ENCODE peak calls at places on chromosome 17, in five cellular contexts. Z is neuronal stem cell, Y is mesenchymal stem cell, I is H1, N is H9. Q is an unnamed sample.

GRCh38 chr17:16352838-16353701 is at the start of gene CENPV:
- DNase-seq in Z (peak; percentile 53), Y (peak; percentile 45), I (peak; percentile 54), N (peak; percentile 96), Q (peak; percentile 40)

GRCh38 chr17:28925912-28926365 is 23.1 kb upstream of the DHRS13 start:
- DNase-seq in Z (no peak), Y (peak; percentile 93), I (no peak), N (no peak), Q (no peak)

GRCh38 chr17:81976332-81977210 is 858 bp upstream of the ASPSCR1 start:
- DNase-seq in Z (no peak), Y (peak; percentile 18), I (no peak), N (peak; percentile 81), Q (peak; percentile 69)

GRCh38 chr17:21313320-21313719 is 28.8 kb downstream of the MAP2K3 start:
- DNase-seq in Z (no peak), Y (no peak), I (no peak), N (no peak), Q (no peak)

GRCh38 chr17:37568350-37569053 is 40.7 kb downstream of the SYNRG start:
- DNase-seq in Z (no peak), Y (no peak), I (no peak), N (no peak), Q (no peak)

GRCh38 chr17:39666601-39667261 is 1.5 kb upstream of the PNMT start:
- DNase-seq in Z (no peak), Y (no peak), I (no peak), N (no peak), Q (peak; percentile 8)

GRCh38 chr17:13311301-13311700 is 290.4 kb downstream of the HS3ST3A1 start:
- DNase-seq in Z (no peak), Y (peak; percentile 50), I (no peak), N (no peak), Q (peak; percentile 59)

GRCh38 chr17:83145358-83145738 is 65.9 kb downstream of the METRNL start:
- DNase-seq in Z (no peak), Y (no peak), I (no peak), N (no peak), Q (no peak)

GRCh38 chr17:68491864-68492263 is 20.4 kb upstream of the PRKAR1A start:
- DNase-seq in Z (no peak), Y (no peak), I (no peak), N (no peak), Q (no peak)

GRCh38 chr17:62819511-62820221 is 11.6 kb upstream of the MARCHF10 start:
- DNase-seq in Z (peak; percentile 45), Y (peak; percentile 99), I (no peak), N (peak; percentile 63), Q (peak; percentile 94)

GRCh38 chr17:82229686-82230626 is 1.1 kb downstream of the SLC16A3 start:
- DNase-seq in Z (no peak), Y (peak; percentile 50), I (no peak), N (no peak), Q (peak; percentile 36)

GRCh38 chr17:72556944-72557826 is 436.4 kb downstream of the SOX9 start:
- DNase-seq in Z (peak; percentile 69), Y (peak; percentile 68), I (no peak), N (peak; percentile 95), Q (peak; percentile 66)

GRCh38 chr17:31690118-31690517 is 168.9 kb downstream of the COPRS start:
- DNase-seq in Z (no peak), Y (peak; percentile 92), I (no peak), N (no peak), Q (peak; percentile 97)

GRCh38 chr17:14058051-14058450 is 11.3 kb upstream of the COX10 start:
- DNase-seq in Z (no peak), Y (no peak), I (no peak), N (no peak), Q (no peak)

GRCh38 chr17:80213651-80213975 is 6.5 kb downstream of the SGSH start:
- DNase-seq in Z (no peak), Y (no peak), I (no peak), N (no peak), Q (no peak)

GRCh38 chr17:1582374-1582773 is 19.8 kb upstream of the PITPNA start:
- DNase-seq in Z (no peak), Y (no peak), I (no peak), N (no peak), Q (no peak)

DNA sequence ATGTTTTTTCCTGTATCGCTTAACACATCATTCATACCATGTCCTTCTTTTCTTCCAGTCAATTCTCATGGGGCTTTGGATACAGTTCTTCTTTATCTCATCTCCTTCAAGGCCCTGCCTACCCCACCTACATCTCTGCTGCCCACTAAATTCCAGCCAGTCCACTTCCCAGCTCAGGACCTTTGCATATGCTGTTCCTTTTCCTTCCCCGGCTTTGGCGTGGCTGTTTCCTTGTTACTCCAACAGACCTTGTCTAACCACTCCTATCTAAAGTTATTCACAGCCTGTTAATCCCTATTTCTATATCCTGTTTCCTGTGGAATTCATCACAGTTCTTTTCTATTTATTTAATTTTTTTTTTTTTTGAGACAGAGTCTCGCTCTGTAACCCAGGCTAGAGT is 6.6 kb upstream of the STAT3 start:
- DNase-seq in Z (no peak), Y (no peak), I (no peak), N (no peak), Q (no peak)
- H2BK12ac ChIP-seq in Z (no peak overlapping the region), Y (no peak overlapping the region), I (no peak overlapping the region), N (no peak overlapping the region), Q (no peak overlapping the region)

GRCh38 chr17:8681175-8681949 is 50.8 kb upstream of the MYH10 start:
- DNase-seq in Z (no peak), Y (no peak), I (no peak), N (no peak), Q (no peak)
- H2BK12ac ChIP-seq in Z (no peak overlapping the region), Y (no peak overlapping the region), I (no peak overlapping the region), N (no peak overlapping the region), Q (peak overlapping the region; percentile 41)

DNA sequence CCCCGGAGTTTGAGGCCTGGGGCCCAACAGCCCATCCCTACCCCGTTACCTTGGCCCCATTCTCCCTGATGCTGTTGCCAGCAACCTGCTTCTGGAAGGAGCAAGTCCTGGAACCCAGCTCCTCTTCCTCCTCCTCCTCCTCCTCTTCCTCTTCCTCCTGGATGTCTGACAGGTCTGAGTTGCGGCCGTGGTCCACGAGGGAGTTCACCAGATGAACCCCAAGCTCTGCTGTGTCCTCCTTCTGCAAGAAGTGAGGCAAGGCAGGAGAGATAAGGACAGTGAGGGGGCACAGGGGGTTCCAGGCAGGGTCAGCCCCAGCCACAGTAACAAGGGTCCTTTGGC is 18.7 kb downstream of the TSPOAP1 start:
- DNase-seq in Z (no peak), Y (no peak), I (no peak), N (no peak), Q (no peak)
- H2BK12ac ChIP-seq in Z (peak overlapping the region; percentile 41), Y (no peak overlapping the region), I (peak overlapping the region; percentile 50), N (no peak overlapping the region), Q (no peak overlapping the region)

GRCh38 chr17:238964-239259 is 57.5 kb upstream of the DOC2B start:
- DNase-seq in Z (no peak), Y (no peak), I (no peak), N (no peak), Q (no peak)
- H2BK12ac ChIP-seq in Z (no peak overlapping the region), Y (no peak overlapping the region), I (no peak overlapping the region), N (no peak overlapping the region), Q (no peak overlapping the region)

GRCh38 chr17:11742891-11743290 is 144.6 kb downstream of the DNAH9 start:
- DNase-seq in Z (peak; percentile 12), Y (no peak), I (no peak), N (peak; percentile 47), Q (no peak)

GRCh38 chr17:11738151-11738550 is 139.9 kb downstream of the DNAH9 start:
- DNase-seq in Z (no peak), Y (no peak), I (no peak), N (no peak), Q (no peak)

GRCh38 chr17:11737290-11737679 is 139.0 kb downstream of the DNAH9 start:
- DNase-seq in Z (no peak), Y (no peak), I (no peak), N (no peak), Q (no peak)

GRCh38 chr17:11736613-11737289 is 138.5 kb downstream of the DNAH9 start:
- DNase-seq in Z (no peak), Y (no peak), I (no peak), N (no peak), Q (no peak)

GRCh38 chr17:11739848-11740247 is 141.6 kb downstream of the DNAH9 start:
- DNase-seq in Z (no peak), Y (no peak), I (no peak), N (no peak), Q (no peak)
- H2BK12ac ChIP-seq in Z (no peak overlapping the region), Y (no peak overlapping the region), I (no peak overlapping the region), N (no peak overlapping the region), Q (no peak overlapping the region)

GRCh38 chr17:43701318-43701743 is 39.6 kb upstream of the MEOX1 start:
- DNase-seq in Z (no peak), Y (peak; percentile 84), I (no peak), N (no peak), Q (no peak)
- H2BK12ac ChIP-seq in Z (no peak overlapping the region), Y (peak overlapping the region; percentile 29), I (peak overlapping the region; percentile 84), N (no peak overlapping the region), Q (no peak overlapping the region)

DNA sequence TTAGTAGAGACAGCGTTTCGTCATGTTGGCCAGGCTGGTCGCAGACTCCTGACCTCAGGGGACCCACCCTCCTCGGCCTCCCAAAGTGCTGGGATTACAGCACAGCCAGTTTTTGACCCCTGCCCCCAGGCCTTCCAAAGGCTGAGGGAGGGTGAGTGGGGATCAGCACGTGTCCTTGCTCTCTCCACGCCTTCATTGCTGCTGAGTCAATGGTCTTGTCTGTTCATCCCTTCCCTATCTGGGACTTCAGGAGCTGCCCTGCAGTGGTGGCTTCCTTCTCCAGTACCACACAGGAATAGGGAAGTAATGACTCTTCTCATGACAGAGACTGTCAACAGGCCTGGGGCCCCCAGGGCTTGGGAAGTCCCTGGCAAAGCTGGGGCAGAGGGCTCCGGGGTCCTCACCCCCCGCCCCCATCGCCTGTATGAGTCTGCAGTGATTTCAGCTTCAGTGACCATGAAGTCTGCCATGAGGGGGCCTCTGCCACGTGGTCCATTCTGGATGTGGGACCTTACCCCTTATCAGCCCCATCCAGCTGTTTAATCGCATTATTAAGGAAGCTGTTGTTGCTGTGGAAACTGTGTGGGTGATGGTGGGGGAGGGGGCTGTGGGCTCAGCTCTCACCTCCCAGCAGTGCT is 6.1 kb downstream of the ABCC3 start:
- DNase-seq in Z (no peak), Y (peak; percentile 58), I (no peak), N (no peak), Q (peak; percentile 95)
- H2BK12ac ChIP-seq in Z (no peak overlapping the region), Y (peak overlapping the region; percentile 75), I (peak overlapping the region; percentile 80), N (no peak overlapping the region), Q (no peak overlapping the region)

DNA sequence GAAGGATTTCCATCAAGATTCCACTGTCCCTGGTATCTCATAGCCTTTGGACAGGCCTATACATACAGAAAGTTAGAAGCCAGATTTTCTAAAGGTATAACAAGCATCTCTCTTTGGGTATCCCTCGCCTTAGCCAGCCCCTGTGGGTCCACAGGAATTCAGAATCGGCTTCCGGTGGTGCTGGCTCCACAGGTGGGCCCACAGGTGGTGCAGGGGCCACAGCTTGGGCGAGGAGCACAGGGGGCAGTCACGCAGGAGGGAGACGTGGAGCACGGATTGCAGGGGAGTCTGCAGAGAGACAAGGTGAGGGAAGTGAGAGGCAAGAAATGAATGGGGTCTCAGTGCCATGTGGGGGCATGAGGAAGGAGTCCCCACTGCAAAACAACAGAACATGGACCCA is 3.5 kb downstream of the KRT38 start:
- DNase-seq in Z (no peak), Y (no peak), I (no peak), N (no peak), Q (no peak)
- H2BK12ac ChIP-seq in Z (no peak overlapping the region), Y (no peak overlapping the region), I (no peak overlapping the region), N (no peak overlapping the region), Q (no peak overlapping the region)

Q was measured in trophoblast cell.